ENCODE peak calls at places on chromosomes 13 and 19, in seven cellular contexts. C is adrenal gland, F is A549, Q is thoracic aorta, J is AG10803, E is lower lobe of right lung, W is bronchial epithelial cell. S is an unnamed sample.

GRCh38 chr19:10102787-10103236 is 334 bp upstream of the ANGPTL6 start:
- DNase-seq in C (no peak), F (no peak), Q (no peak), J (no peak), E (no peak), W (no peak), S (no peak)

GRCh38 chr19:10111405-10111811 is at the start of gene P2RY11:
- DNase-seq in C (peak; percentile 50), F (no peak), Q (no peak), J (no peak), E (peak; percentile 67), W (no peak), S (no peak)

GRCh38 chr13:97256343-97256783 is 34.2 kb downstream of the MBNL2 start:
- DNase-seq in C (peak; percentile 75), F (peak; percentile 90), Q (no peak), J (peak; percentile 88), E (no peak), W (peak; percentile 95), S (no peak)

GRCh38 chr13:105329359-105329758 is 1206.1 kb downstream of the EFNB2 start:
- DNase-seq in C (no peak), F (no peak), Q (no peak), J (no peak), E (no peak), W (no peak), S (no peak)

GRCh38 chr19:16988661-16989060 is 37.9 kb downstream of the CPAMD8 start:
- DNase-seq in C (no peak), F (no peak), Q (no peak), J (no peak), E (no peak), W (no peak), S (no peak)

GRCh38 chr19:40596608-40597328 is 4.4 kb upstream of the LTBP4 start:
- DNase-seq in C (peak; percentile 79), F (peak; percentile 89), Q (no peak), J (no peak), E (peak; percentile 77), W (no peak), S (no peak)

GRCh38 chr19:3304871-3305423 is 61.4 kb upstream of the NFIC start:
- DNase-seq in C (peak; percentile 79), F (peak; percentile 72), Q (no peak), J (peak; percentile 33), E (peak; percentile 74), W (peak; percentile 44), S (peak; percentile 67)

GRCh38 chr19:10505583-10506229 is 2.5 kb upstream of the KEAP1 start:
- DNase-seq in C (peak; percentile 86), F (peak; percentile 77), Q (peak; percentile 25), J (peak; percentile 61), E (peak; percentile 87), W (peak; percentile 61), S (peak; percentile 69)

GRCh38 chr19:3504723-3505122 is 1.4 kb upstream of the FZR1 start:
- DNase-seq in C (no peak), F (no peak), Q (no peak), J (no peak), E (no peak), W (no peak), S (no peak)

GRCh38 chr13:108996430-108996829 is 367.0 kb downstream of the MYO16 start:
- DNase-seq in C (no peak), F (no peak), Q (no peak), J (no peak), E (no peak), W (no peak), S (no peak)

GRCh38 chr19:18677156-18677555 is 6.3 kb upstream of the CRTC1 start:
- DNase-seq in C (no peak), F (no peak), Q (no peak), J (no peak), E (no peak), W (no peak), S (no peak)

GRCh38 chr19:801030-801860 is 4.0 kb downstream of the PTBP1 start:
- DNase-seq in C (peak; percentile 87), F (no peak), Q (peak; percentile 55), J (peak; percentile 44), E (peak; percentile 88), W (peak; percentile 32), S (peak; percentile 75)

GRCh38 chr19:7840629-7841028 is 10.6 kb downstream of the EVI5L start:
- DNase-seq in C (no peak), F (no peak), Q (no peak), J (no peak), E (no peak), W (no peak), S (no peak)
- H3K4me3 ChIP-seq in C (no peak overlapping the region), F (no peak overlapping the region), Q (no peak overlapping the region), J (no peak overlapping the region), E (no peak overlapping the region), W (no peak overlapping the region), S (no peak overlapping the region)

GRCh38 chr13:74825949-74826246 is 656.1 kb downstream of the TBC1D4 start:
- DNase-seq in C (no peak), F (no peak), Q (no peak), J (no peak), E (no peak), W (no peak), S (no peak)

GRCh38 chr13:74820809-74821208 is 661.2 kb downstream of the TBC1D4 start:
- DNase-seq in C (no peak), F (no peak), Q (no peak), J (no peak), E (no peak), W (no peak), S (no peak)

GRCh38 chr13:74819549-74819948 is 662.4 kb downstream of the TBC1D4 start:
- DNase-seq in C (no peak), F (no peak), Q (no peak), J (no peak), E (no peak), W (peak; percentile 23), S (no peak)

DNA sequence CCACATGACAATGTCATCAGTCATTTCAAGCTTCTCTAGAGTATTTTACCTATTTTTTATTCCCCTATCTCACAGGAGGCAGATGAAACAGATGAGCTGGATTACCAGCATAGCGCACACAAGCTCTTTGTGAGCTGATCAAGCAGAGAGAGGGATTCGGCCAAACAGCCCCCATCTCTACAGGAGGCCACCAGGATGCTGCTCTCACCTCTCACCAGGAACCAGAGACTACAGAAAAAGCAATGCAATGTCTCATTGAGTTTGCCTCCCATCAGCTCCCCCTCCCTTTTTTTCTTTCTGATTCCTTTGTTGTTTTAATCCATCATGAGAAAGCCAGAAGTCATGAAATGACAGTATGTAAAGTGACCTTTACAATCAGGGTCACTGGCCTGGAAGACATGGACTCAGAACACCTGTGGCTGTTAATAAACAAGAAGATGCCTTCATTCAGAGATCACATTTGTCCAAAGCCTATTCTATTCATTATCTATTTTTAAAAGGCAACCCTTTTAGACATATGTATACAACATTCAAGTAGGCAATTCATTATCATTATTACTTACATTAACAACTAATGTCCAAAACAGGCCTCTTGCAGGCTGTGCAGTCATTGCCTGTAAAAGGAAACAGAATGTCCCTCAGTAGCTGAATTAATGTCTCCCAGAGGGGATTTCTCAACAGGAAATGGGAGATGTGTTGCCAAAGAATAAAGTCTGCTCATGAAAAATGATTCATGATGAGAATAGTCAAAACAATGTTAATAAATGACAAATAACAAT is 656.6 kb downstream of the TBC1D4 start:
- DNase-seq in C (no peak), F (peak; percentile 54), Q (no peak), J (peak; percentile 82), E (no peak), W (peak; percentile 96), S (no peak)
- H3K4me3 ChIP-seq in C (no peak overlapping the region), F (no peak overlapping the region), Q (no peak overlapping the region), J (no peak overlapping the region), E (no peak overlapping the region), W (no peak overlapping the region), S (no peak overlapping the region)

DNA sequence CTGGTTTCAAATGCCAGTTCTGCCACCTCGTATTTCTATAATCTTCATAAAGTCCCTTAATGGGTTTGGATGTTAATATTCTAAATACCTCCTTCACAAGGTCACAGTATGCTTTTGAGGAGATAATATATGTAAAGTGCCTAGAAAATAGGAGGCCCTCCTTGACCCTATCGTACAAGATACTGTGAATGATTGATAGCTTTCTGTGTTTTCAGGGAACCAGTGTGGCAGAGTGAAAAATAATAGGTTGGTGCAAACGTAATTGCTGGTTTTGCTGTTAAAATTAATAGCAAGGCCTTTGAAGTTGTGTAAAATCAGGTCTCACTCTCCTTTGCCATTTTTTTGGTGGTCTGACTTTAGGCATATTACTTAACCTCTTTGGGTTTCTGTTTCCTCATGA is 77.5 kb upstream of the SCEL start:
- DNase-seq in C (no peak), F (no peak), Q (no peak), J (no peak), E (no peak), W (no peak), S (no peak)
- H3K4me3 ChIP-seq in C (no peak overlapping the region), F (no peak overlapping the region), Q (no peak overlapping the region), J (no peak overlapping the region), E (no peak overlapping the region), W (no peak overlapping the region), S (no peak overlapping the region)

DNA sequence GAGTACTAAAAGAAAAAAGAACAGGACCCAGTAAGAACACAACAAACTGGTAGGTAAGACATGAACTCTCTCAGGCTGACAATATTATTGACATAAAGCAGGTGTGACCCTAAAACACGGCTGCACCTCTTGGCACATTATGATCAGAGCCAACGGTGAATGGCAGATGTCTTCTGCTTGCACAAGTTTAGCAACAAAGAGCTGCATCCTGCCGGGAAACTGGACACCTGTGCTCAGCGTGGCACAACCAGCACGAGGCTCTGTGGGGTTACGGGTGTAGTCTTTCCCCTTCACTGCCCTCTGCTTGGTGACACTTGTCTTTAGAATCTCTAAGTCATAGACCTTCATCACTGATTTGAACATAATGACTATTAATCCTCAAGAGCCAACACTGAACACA is 97.9 kb downstream of the DOCK9 start:
- DNase-seq in C (no peak), F (no peak), Q (no peak), J (no peak), E (no peak), W (no peak), S (no peak)
- H3K4me3 ChIP-seq in C (no peak overlapping the region), F (no peak overlapping the region), Q (no peak overlapping the region), J (no peak overlapping the region), E (no peak overlapping the region), W (no peak overlapping the region), S (no peak overlapping the region)

DNA sequence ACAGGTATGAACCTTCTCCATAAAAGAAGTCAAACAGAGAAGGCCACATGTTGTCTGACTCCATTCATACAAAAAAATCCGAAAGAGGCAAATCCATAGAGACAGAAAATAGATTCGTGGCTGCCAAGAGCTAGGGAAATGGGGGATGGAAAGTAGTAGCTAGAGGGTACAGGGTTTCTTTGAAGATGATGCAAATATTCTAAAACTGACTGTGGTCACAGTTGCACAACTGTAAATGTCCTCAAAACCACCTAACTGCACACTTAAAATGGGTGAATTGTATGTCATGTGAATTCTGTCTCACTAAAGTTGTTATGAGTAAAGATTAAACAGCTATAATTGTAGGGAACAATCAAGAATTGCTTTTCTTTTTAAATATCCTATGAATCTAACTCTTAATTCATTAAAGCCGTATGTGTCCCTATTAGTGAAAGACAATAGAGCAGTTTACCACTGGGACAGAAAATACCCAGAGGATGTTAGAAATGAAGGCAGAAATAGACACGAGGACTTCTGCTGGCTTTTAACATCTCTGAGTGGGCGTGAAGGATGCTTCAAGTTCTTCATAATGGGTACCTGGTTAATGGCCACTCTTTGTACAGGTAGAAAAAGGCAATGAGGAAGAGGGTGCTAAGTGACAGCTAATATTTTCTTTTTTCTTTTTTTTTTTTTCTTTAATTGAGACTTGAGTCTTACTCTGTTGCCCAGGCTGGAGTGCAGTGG is 21.2 kb downstream of the INSR start:
- DNase-seq in C (no peak), F (no peak), Q (no peak), J (peak; percentile 79), E (no peak), W (no peak), S (no peak)
- H3K4me3 ChIP-seq in C (no peak overlapping the region), F (no peak overlapping the region), Q (no peak overlapping the region), J (no peak overlapping the region), E (no peak overlapping the region), W (no peak overlapping the region), S (no peak overlapping the region)

GRCh38 chr13:77022341-77022740 is 4.6 kb downstream of the FBXL3 start:
- DNase-seq in C (no peak), F (no peak), Q (no peak), J (peak; percentile 53), E (no peak), W (peak; percentile 40), S (no peak)
- H3K4me3 ChIP-seq in C (no peak overlapping the region), F (no peak overlapping the region), Q (peak overlapping the region; percentile 96), J (no peak overlapping the region), E (no peak overlapping the region), W (no peak overlapping the region), S (no peak overlapping the region)

S was measured in right lobe of liver.